ENCODE peak calls at places on chromosomes 16 and 17, in seven cellular contexts. D is ovary, L is GM12878, Y is breast epithelium, Z is IMR-90, W is transverse colon, M is HepG2. Q is an unnamed sample. For H3K4me1, the result is how much of the 10 kb centered on the place peaks cover.

GRCh38 chr16:56643080-56643778 is 4.8 kb downstream of the MT1A start:
- DNase-seq in D (no peak), L (no peak), Y (peak), Z (no peak), W (peak), M (peak), Q (peak)

GRCh38 chr17:3032258-3033247 is 30.9 kb downstream of the OR1D5 start:
- DNase-seq in D (peak), L (no peak), Y (no peak), Z (no peak), W (no peak), M (no peak), Q (no peak)

GRCh38 chr16:85225721-85226120 is 113.4 kb upstream of the CIBAR2 start:
- DNase-seq in D (no peak), L (no peak), Y (no peak), Z (no peak), W (no peak), M (no peak), Q (no peak)

GRCh38 chr17:81349397-81350319 is 45.6 kb upstream of the BAHCC1 start:
- DNase-seq in D (no peak), L (no peak), Y (no peak), Z (no peak), W (no peak), M (peak), Q (no peak)

GRCh38 chr17:489758-490329 is 137.2 kb upstream of the RPH3AL start:
- DNase-seq in D (peak), L (no peak), Y (no peak), Z (peak), W (peak), M (peak), Q (peak)

GRCh38 chr16:64880994-64881393 is 240.9 kb downstream of the CDH11 start:
- DNase-seq in D (no peak), L (no peak), Y (no peak), Z (peak), W (no peak), M (no peak), Q (no peak)

GRCh38 chr17:6677158-6677831 is 25.7 kb downstream of the C17orf100 start:
- DNase-seq in D (no peak), L (no peak), Y (no peak), Z (peak), W (no peak), M (peak), Q (no peak)

GRCh38 chr16:4114257-4115208 is 1.7 kb downstream of the ADCY9 start:
- DNase-seq in D (no peak), L (no peak), Y (no peak), Z (no peak), W (no peak), M (no peak), Q (no peak)

GRCh38 chr17:5283531-5284315 is 1.6 kb downstream of the RABEP1 start:
- DNase-seq in D (no peak), L (no peak), Y (no peak), Z (peak), W (no peak), M (no peak), Q (no peak)

GRCh38 chr16:6863135-6863534 is 469.5 kb upstream of the RBFOX1 start:
- DNase-seq in D (no peak), L (no peak), Y (no peak), Z (no peak), W (no peak), M (no peak), Q (no peak)

GRCh38 chr16:2243031-2243528 is 6.8 kb downstream of the DNASE1L2 start:
- DNase-seq in D (no peak), L (no peak), Y (no peak), Z (no peak), W (no peak), M (no peak), Q (no peak)

GRCh38 chr17:82985973-82986372 is 93.4 kb upstream of the METRNL start:
- DNase-seq in D (no peak), L (no peak), Y (peak), Z (peak), W (peak), M (no peak), Q (no peak)

GRCh38 chr17:51200846-51201245 is 34.6 kb downstream of the NME2 start:
- DNase-seq in D (no peak), L (no peak), Y (no peak), Z (no peak), W (no peak), M (no peak), Q (no peak)

GRCh38 chr17:32927724-32928526 is at the start of gene TMEM98:
- DNase-seq in D (peak), L (no peak), Y (no peak), Z (peak), W (peak), M (no peak), Q (peak)

GRCh38 chr17:8630227-8630801 is at the start of gene MYH10:
- DNase-seq in D (no peak), L (no peak), Y (no peak), Z (no peak), W (peak), M (no peak), Q (peak)

GRCh38 chr17:4175921-4176802 is 33.2 kb downstream of the CYB5D2 start:
- DNase-seq in D (no peak), L (no peak), Y (no peak), Z (peak), W (no peak), M (no peak), Q (no peak)

GRCh38 chr16:81238296-81239011 is at the start of gene BCO1:
- DNase-seq in D (peak), L (no peak), Y (no peak), Z (peak), W (peak), M (peak), Q (no peak)

GRCh38 chr17:41615454-41615853 is 2.9 kb upstream of the KRT16 start:
- DNase-seq in D (no peak), L (no peak), Y (peak), Z (no peak), W (no peak), M (no peak), Q (no peak)

GRCh38 chr16:64152010-64152767 is 969.7 kb downstream of the CDH11 start:
- DNase-seq in D (no peak), L (no peak), Y (no peak), Z (no peak), W (no peak), M (no peak), Q (no peak)

GRCh38 chr16:4200000-4200780 is 41.7 kb downstream of the SRL start:
- DNase-seq in D (peak), L (no peak), Y (peak), Z (peak), W (peak), M (peak), Q (peak)

GRCh38 chr17:80129006-80129565 is 17.8 kb downstream of the EIF4A3 start:
- DNase-seq in D (no peak), L (no peak), Y (no peak), Z (no peak), W (no peak), M (no peak), Q (no peak)

GRCh38 chr16:82524939-82525338 is 101.8 kb upstream of the CDH13 start:
- DNase-seq in D (no peak), L (no peak), Y (no peak), Z (no peak), W (no peak), M (peak), Q (no peak)

GRCh38 chr16:86479419-86479818 is 30.9 kb upstream of the FOXF1 start:
- DNase-seq in D (no peak), L (no peak), Y (peak), Z (peak), W (no peak), M (no peak), Q (no peak)

GRCh38 chr16:54432481-54433229 is 146.1 kb upstream of the IRX3 start:
- DNase-seq in D (no peak), L (no peak), Y (peak), Z (no peak), W (no peak), M (peak), Q (no peak)

GRCh38 chr16:84599528-84600202 is 18.2 kb downstream of the COTL1 start:
- DNase-seq in D (peak), L (no peak), Y (no peak), Z (peak), W (peak), M (peak), Q (peak)

GRCh38 chr16:28876973-28877641 is 1.2 kb upstream of the ATP2A1 start:
- DNase-seq in D (no peak), L (no peak), Y (no peak), Z (no peak), W (no peak), M (no peak), Q (no peak)

DNA sequence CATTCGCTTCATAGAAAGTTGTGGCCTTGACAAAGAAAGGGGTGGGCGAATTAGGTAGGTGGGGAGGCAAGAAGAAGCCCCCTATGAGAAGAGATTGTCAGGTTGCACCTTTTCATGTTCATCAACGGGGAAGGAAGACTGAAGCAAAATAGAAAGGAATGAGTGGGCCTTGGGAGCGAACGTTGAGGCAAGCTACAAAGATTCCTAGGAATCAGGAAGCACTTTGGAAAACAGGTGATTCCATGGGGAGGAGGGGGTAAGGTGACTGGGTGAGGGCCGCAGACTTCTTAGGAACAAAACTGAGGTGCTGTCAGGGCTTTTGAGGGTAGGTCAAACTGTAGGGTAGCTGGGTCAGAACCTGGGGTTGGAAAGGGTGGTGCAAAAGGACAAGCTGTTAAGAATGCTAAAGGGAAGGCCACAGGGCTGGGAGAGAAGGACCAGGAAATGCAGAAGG is 535 bp downstream of the ITFG1 start:
- DNase-seq in D (no peak), L (no peak), Y (no peak), Z (no peak), W (no peak), M (no peak), Q (no peak)
- H3K4me1 ChIP-seq in D (under half), L (under half), Y (under half), Z (under half), W (under half), M (half or more), Q (under half)

GRCh38 chr17:44556114-44556853 is 1.0 kb upstream of the FZD2 start:
- DNase-seq in D (peak), L (peak), Y (no peak), Z (peak), W (peak), M (peak), Q (peak)
- TF ChIP-seq POLR2A in D (no peak), L (no peak), Y (no peak), Z (peak), W (no peak), M (no peak), Q (no peak)

GRCh38 chr16:23505942-23506605 is 4.2 kb downstream of the GGA2 start:
- DNase-seq in D (no peak), L (no peak), Y (no peak), Z (no peak), W (no peak), M (no peak), Q (no peak)
- TF ChIP-seq CTCF in D (no peak), L (peak), Y (no peak), Z (peak), W (no peak), M (no peak), Q (no peak)

GRCh38 chr16:70694088-70694487 is 8.2 kb upstream of the MTSS2 start:
- DNase-seq in D (no peak), L (no peak), Y (no peak), Z (peak), W (peak), M (no peak), Q (peak)
- H3K4me1 ChIP-seq in D (half or more), L (under half), Y (under half), Z (under half), W (half or more), M (half or more), Q (half or more)

GRCh38 chr17:77543779-77544178 is 403.0 kb downstream of the SEC14L1 start:
- DNase-seq in D (no peak), L (no peak), Y (no peak), Z (no peak), W (peak), M (no peak), Q (no peak)
- TF ChIP-seq POLR2A in D (no peak), L (no peak), Y (no peak), Z (no peak), W (no peak), M (no peak), Q (no peak)

GRCh38 chr17:78735832-78736525 is 46.1 kb downstream of the CYTH1 start:
- DNase-seq in D (no peak), L (no peak), Y (no peak), Z (no peak), W (peak), M (peak), Q (no peak)

GRCh38 chr17:78737332-78737731 is 44.7 kb downstream of the CYTH1 start:
- DNase-seq in D (no peak), L (no peak), Y (no peak), Z (peak), W (no peak), M (no peak), Q (no peak)

GRCh38 chr17:78738245-78738644 is 43.8 kb downstream of the CYTH1 start:
- DNase-seq in D (no peak), L (no peak), Y (no peak), Z (no peak), W (no peak), M (no peak), Q (no peak)

GRCh38 chr17:78734841-78735641 is 47.0 kb downstream of the CYTH1 start:
- DNase-seq in D (no peak), L (no peak), Y (no peak), Z (no peak), W (no peak), M (peak), Q (no peak)

DNA sequence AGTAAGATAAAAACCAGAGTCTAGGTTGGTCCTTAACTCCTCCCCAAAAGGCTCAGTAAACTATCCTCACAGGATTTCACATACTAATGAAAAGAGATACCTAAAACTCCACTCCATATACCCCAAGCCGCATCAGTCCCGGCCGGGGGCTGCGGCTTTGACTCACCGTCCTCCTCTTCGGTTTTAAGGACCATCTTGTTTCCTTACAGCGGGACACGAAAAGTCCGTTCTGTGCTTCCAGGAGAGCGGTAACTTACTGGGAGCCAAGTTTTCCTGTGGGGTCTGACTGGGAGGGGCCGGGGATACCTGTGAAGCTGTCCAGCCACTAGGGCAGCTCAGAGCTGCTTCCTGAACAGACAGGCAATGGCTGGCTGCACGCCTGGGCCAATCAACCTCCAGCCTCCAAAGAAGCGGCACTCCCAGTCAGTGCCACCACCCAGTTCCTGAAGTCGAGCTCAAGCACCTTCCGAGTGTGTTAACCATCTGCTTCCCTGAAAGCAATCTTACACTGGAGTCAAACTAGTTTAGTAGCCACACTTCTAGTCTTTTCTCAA is 45.5 kb downstream of the CYTH1 start:
- DNase-seq in D (no peak), L (no peak), Y (peak), Z (no peak), W (peak), M (no peak), Q (peak)
- TF ChIP-seq CTCF in D (no peak), L (no peak), Y (no peak), Z (no peak), W (peak), M (no peak), Q (no peak)

DNA sequence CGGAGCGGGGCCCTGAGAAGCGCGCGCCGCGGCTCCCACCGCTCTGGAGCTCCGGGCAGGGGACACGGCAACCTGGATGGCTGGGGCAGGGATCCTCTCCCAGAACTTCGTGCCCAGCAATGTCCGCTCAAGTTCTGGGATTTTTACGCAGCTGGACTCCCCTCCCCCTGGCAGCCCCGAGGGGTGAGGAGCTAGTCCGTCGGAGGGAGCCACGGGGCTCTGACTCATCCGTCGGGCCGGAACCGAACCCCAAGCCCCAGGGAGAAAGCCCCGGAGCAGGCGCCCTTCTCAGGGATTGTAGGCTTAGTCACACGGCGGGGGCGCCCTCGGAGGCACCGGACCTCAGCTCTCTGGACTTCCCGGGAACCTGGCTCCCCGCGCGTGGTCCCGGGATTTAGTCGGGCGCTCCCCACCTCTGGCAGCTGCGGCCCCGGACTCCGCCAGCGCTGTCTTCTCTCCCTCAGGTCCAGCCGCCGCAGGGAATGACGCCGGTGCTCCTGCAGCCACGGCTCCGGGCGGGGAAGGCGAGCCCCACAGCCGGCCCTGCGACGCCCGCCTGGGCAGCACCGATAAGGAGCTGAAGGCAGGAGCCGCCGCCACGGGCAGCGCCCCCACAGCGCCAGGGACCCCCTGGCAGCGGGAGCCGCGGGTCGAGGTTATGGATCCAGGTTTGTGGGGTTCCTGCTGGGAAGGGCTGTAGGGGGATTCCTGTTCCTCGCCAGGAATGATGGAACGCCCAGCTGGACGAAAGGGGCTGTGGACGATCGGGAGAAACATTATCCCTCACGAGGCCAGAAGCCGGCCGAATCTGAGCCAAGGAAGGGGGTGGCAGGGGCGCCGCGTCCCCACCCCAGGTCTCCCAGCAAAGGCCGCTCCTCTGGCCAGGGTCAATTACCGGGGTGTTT is 830 bp downstream of the SPHK1 start:
- DNase-seq in D (no peak), L (no peak), Y (no peak), Z (peak), W (peak), M (peak), Q (peak)
- H3K4me1 ChIP-seq in D (under half), L (under half), Y (under half), Z (under half), W (under half), M (half or more), Q (under half)

GRCh38 chr17:44840936-44841335 is 6.7 kb upstream of the HIGD1B start:
- DNase-seq in D (no peak), L (no peak), Y (no peak), Z (no peak), W (no peak), M (no peak), Q (no peak)

GRCh38 chr17:44844390-44844830 is 3.3 kb upstream of the HIGD1B start:
- DNase-seq in D (no peak), L (no peak), Y (no peak), Z (peak), W (no peak), M (peak), Q (no peak)

GRCh38 chr17:44846206-44846605 is 1.5 kb upstream of the HIGD1B start:
- DNase-seq in D (no peak), L (no peak), Y (no peak), Z (no peak), W (no peak), M (no peak), Q (no peak)

GRCh38 chr17:44842748-44843147 is 4.9 kb upstream of the HIGD1B start:
- DNase-seq in D (no peak), L (no peak), Y (no peak), Z (peak), W (no peak), M (no peak), Q (no peak)

GRCh38 chr17:44840274-44840673 is 7.4 kb upstream of the HIGD1B start:
- DNase-seq in D (no peak), L (no peak), Y (no peak), Z (no peak), W (no peak), M (no peak), Q (no peak)
- TF ChIP-seq POLR2A in D (no peak), L (no peak), Y (no peak), Z (no peak), W (no peak), M (no peak), Q (no peak)

DNA sequence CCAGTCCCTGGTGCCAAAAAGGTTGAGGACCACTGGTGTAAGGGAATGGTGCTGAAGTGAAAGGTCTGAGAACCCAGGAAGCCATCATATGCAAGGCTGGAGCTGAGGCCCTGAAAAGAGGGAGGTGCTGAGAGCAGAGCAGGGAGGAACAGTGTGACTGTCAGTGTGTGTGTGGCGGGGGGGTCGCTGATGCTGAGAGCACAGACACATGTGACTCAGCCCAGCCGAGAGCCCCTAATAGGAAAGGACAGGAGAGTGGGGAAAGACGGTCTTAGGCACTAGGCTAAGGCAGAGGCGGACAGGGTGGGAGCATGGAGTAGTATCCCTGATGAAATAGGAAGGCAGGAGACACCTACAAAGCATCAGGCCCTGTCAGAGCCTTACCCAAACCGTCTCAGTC is 1.2 kb downstream of the B9D1 start:
- DNase-seq in D (no peak), L (no peak), Y (no peak), Z (no peak), W (peak), M (no peak), Q (no peak)
- TF ChIP-seq CTCF in D (no peak), L (no peak), Y (no peak), Z (no peak), W (no peak), M (no peak), Q (no peak)

Q was measured in uterus.